ENCODE peak calls at places on chromosomes 16 and 17, in seven cellular contexts. One of them, this sample, is unnamed.

GRCh38 chr17:27408891-27409290 is 47.4 kb upstream of the KSR1 start:
- DNase-seq in left ventricle myocardium superior: no peak
- DNase-seq in skeletal muscle cell: no peak
- DNase-seq in CD4-positive, alpha-beta memory T cell: no peak
- DNase-seq in CD8-positive, alpha-beta memory T cell: no peak
- DNase-seq in effector memory CD4-positive, alpha-beta T cell: no peak
- DNase-seq in thoracic aorta: no peak
- DNase-seq in this sample: no peak

GRCh38 chr16:89174055-89174827 is 2.7 kb downstream of the CDH15 start:
- DNase-seq in left ventricle myocardium superior: no peak
- DNase-seq in skeletal muscle cell: no peak
- DNase-seq in CD4-positive, alpha-beta memory T cell: no peak
- DNase-seq in CD8-positive, alpha-beta memory T cell: no peak
- DNase-seq in effector memory CD4-positive, alpha-beta T cell: no peak
- DNase-seq in thoracic aorta: no peak
- DNase-seq in this sample: no peak

GRCh38 chr16:62036101-62036806 is at the start of gene CDH8:
- DNase-seq in left ventricle myocardium superior: no peak
- DNase-seq in skeletal muscle cell: no peak
- DNase-seq in CD4-positive, alpha-beta memory T cell: no peak
- DNase-seq in CD8-positive, alpha-beta memory T cell: no peak
- DNase-seq in effector memory CD4-positive, alpha-beta T cell: no peak
- DNase-seq in thoracic aorta: no peak
- DNase-seq in this sample: no peak

GRCh38 chr17:77089118-77089477 is 51.7 kb upstream of the SEC14L1 start:
- DNase-seq in left ventricle myocardium superior: no peak
- DNase-seq in skeletal muscle cell: no peak
- DNase-seq in CD4-positive, alpha-beta memory T cell: no peak
- DNase-seq in CD8-positive, alpha-beta memory T cell: no peak
- DNase-seq in effector memory CD4-positive, alpha-beta T cell: no peak
- DNase-seq in thoracic aorta: no peak
- DNase-seq in this sample: no peak

GRCh38 chr16:21283521-21284289 is 5.6 kb upstream of the CRYM start:
- DNase-seq in left ventricle myocardium superior: peak
- DNase-seq in skeletal muscle cell: no peak
- DNase-seq in CD4-positive, alpha-beta memory T cell: no peak
- DNase-seq in CD8-positive, alpha-beta memory T cell: no peak
- DNase-seq in effector memory CD4-positive, alpha-beta T cell: no peak
- DNase-seq in thoracic aorta: no peak
- DNase-seq in this sample: no peak

GRCh38 chr17:47276868-47277267 is 23.2 kb downstream of the ITGB3 start:
- DNase-seq in left ventricle myocardium superior: peak
- DNase-seq in skeletal muscle cell: peak
- DNase-seq in CD4-positive, alpha-beta memory T cell: no peak
- DNase-seq in CD8-positive, alpha-beta memory T cell: no peak
- DNase-seq in effector memory CD4-positive, alpha-beta T cell: no peak
- DNase-seq in thoracic aorta: no peak
- DNase-seq in this sample: peak

GRCh38 chr17:44878627-44879221 is 20.5 kb downstream of the EFTUD2 start:
- DNase-seq in left ventricle myocardium superior: no peak
- DNase-seq in skeletal muscle cell: no peak
- DNase-seq in CD4-positive, alpha-beta memory T cell: no peak
- DNase-seq in CD8-positive, alpha-beta memory T cell: no peak
- DNase-seq in effector memory CD4-positive, alpha-beta T cell: no peak
- DNase-seq in thoracic aorta: no peak
- DNase-seq in this sample: no peak

GRCh38 chr16:52316241-52316640 is 230.7 kb downstream of the TOX3 start:
- DNase-seq in left ventricle myocardium superior: no peak
- DNase-seq in skeletal muscle cell: no peak
- DNase-seq in CD4-positive, alpha-beta memory T cell: no peak
- DNase-seq in CD8-positive, alpha-beta memory T cell: no peak
- DNase-seq in effector memory CD4-positive, alpha-beta T cell: no peak
- DNase-seq in thoracic aorta: no peak
- DNase-seq in this sample: no peak

GRCh38 chr16:31458073-31458834 is 1.0 kb upstream of the ARMC5 start:
- DNase-seq in left ventricle myocardium superior: peak
- DNase-seq in skeletal muscle cell: no peak
- DNase-seq in CD4-positive, alpha-beta memory T cell: peak
- DNase-seq in CD8-positive, alpha-beta memory T cell: peak
- DNase-seq in effector memory CD4-positive, alpha-beta T cell: peak
- DNase-seq in thoracic aorta: no peak
- DNase-seq in this sample: no peak

GRCh38 chr17:5500804-5501391 is 14.5 kb downstream of the MIS12 start:
- DNase-seq in left ventricle myocardium superior: peak
- DNase-seq in skeletal muscle cell: peak
- DNase-seq in CD4-positive, alpha-beta memory T cell: peak
- DNase-seq in CD8-positive, alpha-beta memory T cell: peak
- DNase-seq in effector memory CD4-positive, alpha-beta T cell: peak
- DNase-seq in thoracic aorta: peak
- DNase-seq in this sample: peak

GRCh38 chr16:4882261-4882632 is 35.0 kb downstream of the UBN1 start:
- DNase-seq in left ventricle myocardium superior: no peak
- DNase-seq in skeletal muscle cell: peak
- DNase-seq in CD4-positive, alpha-beta memory T cell: no peak
- DNase-seq in CD8-positive, alpha-beta memory T cell: no peak
- DNase-seq in effector memory CD4-positive, alpha-beta T cell: no peak
- DNase-seq in thoracic aorta: no peak
- DNase-seq in this sample: no peak

GRCh38 chr16:64870859-64871258 is 251.0 kb downstream of the CDH11 start:
- DNase-seq in left ventricle myocardium superior: no peak
- DNase-seq in skeletal muscle cell: no peak
- DNase-seq in CD4-positive, alpha-beta memory T cell: no peak
- DNase-seq in CD8-positive, alpha-beta memory T cell: no peak
- DNase-seq in effector memory CD4-positive, alpha-beta T cell: no peak
- DNase-seq in thoracic aorta: no peak
- DNase-seq in this sample: no peak

GRCh38 chr16:84839956-84840355 is 20.2 kb downstream of the CRISPLD2 start:
- DNase-seq in left ventricle myocardium superior: no peak
- DNase-seq in skeletal muscle cell: no peak
- DNase-seq in CD4-positive, alpha-beta memory T cell: no peak
- DNase-seq in CD8-positive, alpha-beta memory T cell: no peak
- DNase-seq in effector memory CD4-positive, alpha-beta T cell: no peak
- DNase-seq in thoracic aorta: no peak
- DNase-seq in this sample: peak

GRCh38 chr16:84947996-84948854 is 63.1 kb downstream of the ZDHHC7 start:
- DNase-seq in left ventricle myocardium superior: no peak
- DNase-seq in skeletal muscle cell: no peak
- DNase-seq in CD4-positive, alpha-beta memory T cell: no peak
- DNase-seq in CD8-positive, alpha-beta memory T cell: no peak
- DNase-seq in effector memory CD4-positive, alpha-beta T cell: no peak
- DNase-seq in thoracic aorta: no peak
- DNase-seq in this sample: no peak

GRCh38 chr17:633641-634091 is 81.0 kb downstream of the VPS53 start:
- DNase-seq in left ventricle myocardium superior: no peak
- DNase-seq in skeletal muscle cell: no peak
- DNase-seq in CD4-positive, alpha-beta memory T cell: no peak
- DNase-seq in CD8-positive, alpha-beta memory T cell: no peak
- DNase-seq in effector memory CD4-positive, alpha-beta T cell: no peak
- DNase-seq in thoracic aorta: no peak
- DNase-seq in this sample: no peak

GRCh38 chr17:41329279-41329925 is 13.9 kb upstream of the KRTAP17-1 start:
- DNase-seq in left ventricle myocardium superior: no peak
- DNase-seq in skeletal muscle cell: no peak
- DNase-seq in CD4-positive, alpha-beta memory T cell: no peak
- DNase-seq in CD8-positive, alpha-beta memory T cell: no peak
- DNase-seq in effector memory CD4-positive, alpha-beta T cell: no peak
- DNase-seq in thoracic aorta: no peak
- DNase-seq in this sample: peak

GRCh38 chr17:81863123-81863675 is 2.9 kb upstream of the P4HB start:
- DNase-seq in left ventricle myocardium superior: no peak
- DNase-seq in skeletal muscle cell: no peak
- DNase-seq in CD4-positive, alpha-beta memory T cell: no peak
- DNase-seq in CD8-positive, alpha-beta memory T cell: no peak
- DNase-seq in effector memory CD4-positive, alpha-beta T cell: no peak
- DNase-seq in thoracic aorta: no peak
- DNase-seq in this sample: no peak

GRCh38 chr17:16919663-16920627 is 52.0 kb downstream of the TNFRSF13B start:
- DNase-seq in left ventricle myocardium superior: peak
- DNase-seq in skeletal muscle cell: no peak
- DNase-seq in CD4-positive, alpha-beta memory T cell: no peak
- DNase-seq in CD8-positive, alpha-beta memory T cell: no peak
- DNase-seq in effector memory CD4-positive, alpha-beta T cell: no peak
- DNase-seq in thoracic aorta: no peak
- DNase-seq in this sample: no peak

GRCh38 chr17:78132086-78132676 is 1.6 kb downstream of the TMC8 start:
- DNase-seq in left ventricle myocardium superior: peak
- DNase-seq in skeletal muscle cell: no peak
- DNase-seq in CD4-positive, alpha-beta memory T cell: peak
- DNase-seq in CD8-positive, alpha-beta memory T cell: peak
- DNase-seq in effector memory CD4-positive, alpha-beta T cell: peak
- DNase-seq in thoracic aorta: no peak
- DNase-seq in this sample: no peak

GRCh38 chr16:1707193-1707790 is 1.3 kb downstream of the MAPK8IP3 start:
- DNase-seq in left ventricle myocardium superior: no peak
- DNase-seq in skeletal muscle cell: no peak
- DNase-seq in CD4-positive, alpha-beta memory T cell: peak
- DNase-seq in CD8-positive, alpha-beta memory T cell: no peak
- DNase-seq in effector memory CD4-positive, alpha-beta T cell: no peak
- DNase-seq in thoracic aorta: no peak
- DNase-seq in this sample: no peak

GRCh38 chr17:3645310-3645709 is 8.8 kb downstream of the CTNS start:
- DNase-seq in left ventricle myocardium superior: no peak
- DNase-seq in skeletal muscle cell: no peak
- DNase-seq in CD4-positive, alpha-beta memory T cell: no peak
- DNase-seq in CD8-positive, alpha-beta memory T cell: no peak
- DNase-seq in effector memory CD4-positive, alpha-beta T cell: no peak
- DNase-seq in thoracic aorta: no peak
- DNase-seq in this sample: no peak

GRCh38 chr16:89201467-89202377 is 1.4 kb upstream of the SLC22A31 start:
- DNase-seq in left ventricle myocardium superior: peak
- DNase-seq in skeletal muscle cell: peak
- DNase-seq in CD4-positive, alpha-beta memory T cell: peak
- DNase-seq in CD8-positive, alpha-beta memory T cell: peak
- DNase-seq in effector memory CD4-positive, alpha-beta T cell: peak
- DNase-seq in thoracic aorta: no peak
- DNase-seq in this sample: no peak

GRCh38 chr17:67639997-67640396 is 77.7 kb upstream of the NOL11 start:
- DNase-seq in left ventricle myocardium superior: no peak
- DNase-seq in skeletal muscle cell: no peak
- DNase-seq in CD4-positive, alpha-beta memory T cell: no peak
- DNase-seq in CD8-positive, alpha-beta memory T cell: no peak
- DNase-seq in effector memory CD4-positive, alpha-beta T cell: no peak
- DNase-seq in thoracic aorta: no peak
- DNase-seq in this sample: no peak

GRCh38 chr17:19456016-19456927 is 45.2 kb downstream of the RNF112 start:
- DNase-seq in left ventricle myocardium superior: no peak
- DNase-seq in skeletal muscle cell: no peak
- DNase-seq in CD4-positive, alpha-beta memory T cell: no peak
- DNase-seq in CD8-positive, alpha-beta memory T cell: no peak
- DNase-seq in effector memory CD4-positive, alpha-beta T cell: no peak
- DNase-seq in thoracic aorta: no peak
- DNase-seq in this sample: no peak

GRCh38 chr16:528111-529011 is 849 bp downstream of the CAPN15 start:
- DNase-seq in left ventricle myocardium superior: peak
- DNase-seq in skeletal muscle cell: no peak
- DNase-seq in CD4-positive, alpha-beta memory T cell: peak
- DNase-seq in CD8-positive, alpha-beta memory T cell: peak
- DNase-seq in effector memory CD4-positive, alpha-beta T cell: peak
- DNase-seq in thoracic aorta: peak
- DNase-seq in this sample: no peak

GRCh38 chr16:2720063-2720455 is at the start of gene PRSS27:
- DNase-seq in left ventricle myocardium superior: no peak
- DNase-seq in skeletal muscle cell: no peak
- DNase-seq in CD4-positive, alpha-beta memory T cell: no peak
- DNase-seq in CD8-positive, alpha-beta memory T cell: no peak
- DNase-seq in effector memory CD4-positive, alpha-beta T cell: no peak
- DNase-seq in thoracic aorta: no peak
- DNase-seq in this sample: no peak

GRCh38 chr17:61139219-61139618 is 260.4 kb upstream of the TBX2 start:
- DNase-seq in left ventricle myocardium superior: no peak
- DNase-seq in skeletal muscle cell: peak
- DNase-seq in CD4-positive, alpha-beta memory T cell: peak
- DNase-seq in CD8-positive, alpha-beta memory T cell: peak
- DNase-seq in effector memory CD4-positive, alpha-beta T cell: peak
- DNase-seq in thoracic aorta: no peak
- DNase-seq in this sample: no peak

GRCh38 chr16:66458853-66459252 is 31.8 kb downstream of the BEAN1 start:
- DNase-seq in left ventricle myocardium superior: no peak
- DNase-seq in skeletal muscle cell: no peak
- DNase-seq in CD4-positive, alpha-beta memory T cell: no peak
- DNase-seq in CD8-positive, alpha-beta memory T cell: no peak
- DNase-seq in effector memory CD4-positive, alpha-beta T cell: no peak
- DNase-seq in thoracic aorta: no peak
- DNase-seq in this sample: no peak

This sample was measured in AG09309.